ENCODE peak calls at places on chromosomes 1 and 21, in ten cellular contexts. K is activated T-cell treated with anti-CD3 and anti-CD28 coated beads for 1 hour; A is stimulated activated CD4-positive, alpha-beta T cell treated with anti-CD3 and anti-CD28 coated beads, Interleukin-1b, Interleukin-23, amount 100 ng/mL, for 4 hours; T is hepatic stellate cell; X is Jurkat, Clone E6-1; V is left cardiac atrium; J is NCI-H345; Z is activated CD4-positive, CD25-positive, alpha-beta regulatory T cell treated with anti-CD3 and anti-CD28 coated beads, Interleukin-2, amount 50 U/mL, for 16 hours; M is nephron progenitor cell; R is lower leg skin. U is an unnamed sample.

GRCh38 chr1:7233646-7234470 is 448.6 kb downstream of the CAMTA1 start:
- DNase-seq in K (no peak), A (no peak), T (no peak), X (no peak), V (no peak), J (no peak), Z (no peak), M (no peak), R (peak), U (no peak)

GRCh38 chr1:66176828-66177227 is 357.1 kb upstream of the SGIP1 start:
- DNase-seq in K (no peak), A (no peak), T (no peak), X (no peak), V (no peak), J (no peak), Z (no peak), M (no peak), R (no peak), U (no peak)

GRCh38 chr1:93324486-93325464 is 20.9 kb upstream of the DR1 start:
- DNase-seq in K (no peak), A (no peak), T (peak), X (no peak), V (no peak), J (no peak), Z (no peak), M (no peak), R (no peak), U (no peak)

GRCh38 chr1:64669098-64669675 is 75.7 kb upstream of the RAVER2 start:
- DNase-seq in K (no peak), A (no peak), T (no peak), X (no peak), V (no peak), J (no peak), Z (no peak), M (no peak), R (no peak), U (no peak)

GRCh38 chr1:157156058-157156541 is 17.9 kb upstream of the ETV3 start:
- DNase-seq in K (peak), A (peak), T (peak), X (peak), V (peak), J (peak), Z (peak), M (peak), R (peak), U (peak)

GRCh38 chr1:72357411-72357810 is 75.1 kb upstream of the NEGR1 start:
- DNase-seq in K (no peak), A (no peak), T (no peak), X (no peak), V (no peak), J (no peak), Z (no peak), M (no peak), R (no peak), U (no peak)

GRCh38 chr1:111911036-111911435 is 78.4 kb downstream of the KCND3 start:
- DNase-seq in K (no peak), A (no peak), T (no peak), X (no peak), V (no peak), J (no peak), Z (no peak), M (no peak), R (no peak), U (no peak)

GRCh38 chr21:43658094-43658725 is 1.1 kb downstream of the HSF2BP start:
- DNase-seq in K (no peak), A (no peak), T (no peak), X (no peak), V (no peak), J (no peak), Z (no peak), M (no peak), R (no peak), U (no peak)

GRCh38 chr1:91045284-91045683 is 23.4 kb upstream of the ZNF644 start:
- DNase-seq in K (no peak), A (no peak), T (no peak), X (no peak), V (no peak), J (no peak), Z (no peak), M (no peak), R (no peak), U (no peak)

GRCh38 chr1:113928950-113929749 is at the start of gene HIPK1:
- DNase-seq in K (peak), A (peak), T (peak), X (peak), V (peak), J (peak), Z (peak), M (peak), R (peak), U (peak)

GRCh38 chr21:44461438-44462089 is 6.3 kb downstream of the LRRC3 start:
- DNase-seq in K (no peak), A (no peak), T (no peak), X (no peak), V (no peak), J (no peak), Z (no peak), M (no peak), R (no peak), U (peak)

GRCh38 chr1:116971481-116971880 is 30.1 kb upstream of the CD101 start:
- DNase-seq in K (no peak), A (no peak), T (no peak), X (no peak), V (no peak), J (no peak), Z (no peak), M (no peak), R (no peak), U (no peak)

GRCh38 chr1:151535326-151536271 is 4.5 kb upstream of the TUFT1 start:
- DNase-seq in K (no peak), A (no peak), T (no peak), X (no peak), V (no peak), J (no peak), Z (no peak), M (no peak), R (no peak), U (no peak)

GRCh38 chr1:116997011-116997410 is 4.5 kb upstream of the CD101 start:
- DNase-seq in K (no peak), A (no peak), T (no peak), X (no peak), V (no peak), J (no peak), Z (no peak), M (no peak), R (no peak), U (no peak)

GRCh38 chr1:1768249-1768992 is 9.8 kb downstream of the NADK start:
- DNase-seq in K (no peak), A (no peak), T (no peak), X (no peak), V (no peak), J (no peak), Z (no peak), M (no peak), R (no peak), U (peak)

GRCh38 chr1:66533804-66534745 is at the start of gene SGIP1:
- DNase-seq in K (no peak), A (no peak), T (peak), X (no peak), V (peak), J (peak), Z (no peak), M (peak), R (peak), U (no peak)

GRCh38 chr21:42974832-42975820 is 764 bp downstream of the PKNOX1 start:
- DNase-seq in K (peak), A (peak), T (peak), X (peak), V (peak), J (peak), Z (peak), M (no peak), R (peak), U (peak)

GRCh38 chr1:31672988-31673387 is 28.3 kb upstream of the PEF1 start:
- DNase-seq in K (no peak), A (no peak), T (no peak), X (no peak), V (peak), J (no peak), Z (no peak), M (no peak), R (no peak), U (no peak)

U was measured in HepG2.